ENCODE peak calls at places on chromosomes 7 and 10, in four cellular contexts. J, N, M and L are unnamed samples.

GRCh38 chr7:143345428-143345900 is 17.0 kb downstream of the FAM131B start:
- DNase-seq in J (peak; percentile 63), N (peak; percentile 55), M (peak; percentile 75), L (no peak)

GRCh38 chr10:2760736-2761135 is 306.6 kb upstream of the PFKP start:
- DNase-seq in J (no peak), N (no peak), M (no peak), L (no peak)

GRCh38 chr10:93417264-93417663 is 64.9 kb downstream of the MYOF start:
- DNase-seq in J (no peak), N (no peak), M (no peak), L (no peak)

GRCh38 chr10:121860810-121861209 is 67.0 kb downstream of the ATE1 start:
- DNase-seq in J (no peak), N (no peak), M (no peak), L (no peak)

GRCh38 chr10:26931223-26931622 is 70.5 kb upstream of the ABI1 start:
- DNase-seq in J (peak; percentile 7), N (no peak), M (peak; percentile 13), L (no peak)

GRCh38 chr10:71319042-71319799 is at the start of gene SLC29A3:
- DNase-seq in J (peak; percentile 96), N (peak; percentile 73), M (peak; percentile 88), L (peak; percentile 60)

GRCh38 chr7:157009778-157010587 is 480 bp downstream of the MNX1 start:
- DNase-seq in J (peak; percentile 80), N (no peak), M (no peak), L (no peak)

GRCh38 chr7:55308186-55308929 is 56.8 kb upstream of the LANCL2 start:
- DNase-seq in J (no peak), N (no peak), M (no peak), L (peak; percentile 49)

GRCh38 chr7:107133396-107133795 is 35.4 kb upstream of the HBP1 start:
- DNase-seq in J (no peak), N (no peak), M (no peak), L (no peak)

GRCh38 chr10:97169063-97169462 is 16.7 kb downstream of the SLIT1 start:
- DNase-seq in J (no peak), N (no peak), M (no peak), L (no peak)

GRCh38 chr7:14821757-14822480 is 80.6 kb downstream of the DGKB start:
- DNase-seq in J (no peak), N (no peak), M (no peak), L (peak; percentile 56)

GRCh38 chr7:149823631-149824199 is 14.5 kb upstream of the ZNF862 start:
- DNase-seq in J (no peak), N (no peak), M (no peak), L (no peak)

GRCh38 chr7:2921748-2922147 is 77.6 kb upstream of the GNA12 start:
- DNase-seq in J (no peak), N (no peak), M (no peak), L (no peak)

GRCh38 chr10:82071231-82071630 is 196.2 kb downstream of the NRG3 start:
- DNase-seq in J (no peak), N (no peak), M (no peak), L (no peak)

GRCh38 chr7:47873767-47874166 is 74.5 kb downstream of the PKD1L1 start:
- DNase-seq in J (no peak), N (no peak), M (no peak), L (peak; percentile 52)

GRCh38 chr7:3408814-3409595 is 108.0 kb downstream of the SDK1 start:
- DNase-seq in J (no peak), N (no peak), M (no peak), L (no peak)

GRCh38 chr7:47816647-47817046 is 131.6 kb downstream of the PKD1L1 start:
- DNase-seq in J (no peak), N (no peak), M (no peak), L (peak; percentile 46)

GRCh38 chr10:122850705-122851640 is 5.3 kb upstream of the CUZD1 start:
- DNase-seq in J (no peak), N (no peak), M (no peak), L (no peak)

GRCh38 chr10:126042906-126043305 is 146.5 kb downstream of the FANK1 start:
- DNase-seq in J (no peak), N (no peak), M (no peak), L (no peak)

GRCh38 chr10:72274730-72275350 is 1.1 kb downstream of the DDIT4 start:
- DNase-seq in J (peak; percentile 63), N (peak; percentile 60), M (peak; percentile 77), L (no peak)

GRCh38 chr10:68871731-68872342 is 29.3 kb upstream of the DDX50 start:
- DNase-seq in J (no peak), N (no peak), M (no peak), L (peak; percentile 29)

GRCh38 chr10:8617792-8618191 is 563.3 kb downstream of the GATA3 start:
- DNase-seq in J (no peak), N (no peak), M (no peak), L (no peak)

GRCh38 chr10:119250641-119251314 is 43.4 kb downstream of the GRK5 start:
- DNase-seq in J (no peak), N (no peak), M (no peak), L (peak; percentile 47)

GRCh38 chr10:122126763-122127659 is 138.0 kb downstream of the TACC2 start:
- DNase-seq in J (no peak), N (no peak), M (no peak), L (peak; percentile 78)

GRCh38 chr10:20984632-20985031 is 87.5 kb upstream of the NEBL start:
- DNase-seq in J (no peak), N (no peak), M (no peak), L (no peak)

GRCh38 chr10:97676770-97677581 is 10.1 kb downstream of the AVPI1 start:
- DNase-seq in J (peak; percentile 62), N (peak; percentile 42), M (peak; percentile 48), L (no peak)

GRCh38 chr10:70256463-70256862 is 23.2 kb upstream of the PPA1 start:
- DNase-seq in J (no peak), N (no peak), M (no peak), L (no peak)

GRCh38 chr10:117237401-117237991 is 3.4 kb upstream of the SLC18A2 start:
- DNase-seq in J (no peak), N (no peak), M (no peak), L (no peak)